ENCODE peak calls at places on chromosomes 16 and 17, in five cellular contexts. K is suprapubic skin, E is SK-N-SH, P is sigmoid colon, D is stomach. L is an unnamed sample.
A peak's percentile ranks its signal among the peaks of the same experiment; 100 is the strongest.

GRCh38 chr17:78611636-78612035 is 34.4 kb upstream of the DNAH17 start:
- DNase-seq in K (no peak), E (peak; percentile 12), P (peak; percentile 81), D (no peak), L (no peak)

GRCh38 chr17:71926746-71927398 is 193.9 kb upstream of the SOX9 start:
- DNase-seq in K (no peak), E (no peak), P (no peak), D (no peak), L (no peak)

GRCh38 chr16:58848662-58849002 is 114.5 kb upstream of the GOT2 start:
- DNase-seq in K (no peak), E (no peak), P (no peak), D (no peak), L (no peak)

GRCh38 chr17:82937411-82938371 is 97.9 kb upstream of the ZNF750 start:
- DNase-seq in K (peak; percentile 66), E (no peak), P (peak; percentile 45), D (peak; percentile 4), L (peak; percentile 6)

GRCh38 chr16:23324727-23325126 is 22.6 kb downstream of the SCNN1B start:
- DNase-seq in K (no peak), E (no peak), P (peak; percentile 73), D (peak; percentile 78), L (peak; percentile 94)

GRCh38 chr17:63191610-63192009 is 225.6 kb downstream of the TANC2 start:
- DNase-seq in K (no peak), E (no peak), P (no peak), D (no peak), L (peak; percentile 10)

GRCh38 chr17:82888583-82889495 is 49.0 kb upstream of the ZNF750 start:
- DNase-seq in K (no peak), E (peak; percentile 69), P (no peak), D (peak; percentile 92), L (no peak)

GRCh38 chr17:16818821-16819683 is 129.0 kb downstream of the CCDC144A start:
- DNase-seq in K (no peak), E (no peak), P (no peak), D (no peak), L (no peak)

GRCh38 chr17:54900457-54901229 is at the start of gene TOM1L1:
- DNase-seq in K (peak; percentile 80), E (peak; percentile 92), P (peak; percentile 77), D (peak; percentile 90), L (peak; percentile 89)

GRCh38 chr17:3529817-3530741 is 27.5 kb downstream of the TRPV3 start:
- DNase-seq in K (no peak), E (no peak), P (peak; percentile 64), D (no peak), L (no peak)

GRCh38 chr17:55818451-55819375 is 67.9 kb downstream of the PCTP start:
- DNase-seq in K (no peak), E (no peak), P (no peak), D (no peak), L (no peak)

GRCh38 chr17:36544049-36544319 is 735 bp upstream of the GGNBP2 start:
- DNase-seq in K (no peak), E (no peak), P (peak; percentile 70), D (peak; percentile 47), L (no peak)

GRCh38 chr17:36544320-36545092 is at the start of gene GGNBP2:
- DNase-seq in K (peak; percentile 97), E (peak; percentile 97), P (peak; percentile 95), D (peak; percentile 92), L (peak; percentile 93)

GRCh38 chr17:36545093-36545464 is 360 bp downstream of the GGNBP2 start:
- DNase-seq in K (no peak), E (no peak), P (no peak), D (no peak), L (no peak)

GRCh38 chr17:36546418-36547093 is 1.8 kb downstream of the GGNBP2 start:
- DNase-seq in K (no peak), E (no peak), P (no peak), D (no peak), L (no peak)

DNA sequence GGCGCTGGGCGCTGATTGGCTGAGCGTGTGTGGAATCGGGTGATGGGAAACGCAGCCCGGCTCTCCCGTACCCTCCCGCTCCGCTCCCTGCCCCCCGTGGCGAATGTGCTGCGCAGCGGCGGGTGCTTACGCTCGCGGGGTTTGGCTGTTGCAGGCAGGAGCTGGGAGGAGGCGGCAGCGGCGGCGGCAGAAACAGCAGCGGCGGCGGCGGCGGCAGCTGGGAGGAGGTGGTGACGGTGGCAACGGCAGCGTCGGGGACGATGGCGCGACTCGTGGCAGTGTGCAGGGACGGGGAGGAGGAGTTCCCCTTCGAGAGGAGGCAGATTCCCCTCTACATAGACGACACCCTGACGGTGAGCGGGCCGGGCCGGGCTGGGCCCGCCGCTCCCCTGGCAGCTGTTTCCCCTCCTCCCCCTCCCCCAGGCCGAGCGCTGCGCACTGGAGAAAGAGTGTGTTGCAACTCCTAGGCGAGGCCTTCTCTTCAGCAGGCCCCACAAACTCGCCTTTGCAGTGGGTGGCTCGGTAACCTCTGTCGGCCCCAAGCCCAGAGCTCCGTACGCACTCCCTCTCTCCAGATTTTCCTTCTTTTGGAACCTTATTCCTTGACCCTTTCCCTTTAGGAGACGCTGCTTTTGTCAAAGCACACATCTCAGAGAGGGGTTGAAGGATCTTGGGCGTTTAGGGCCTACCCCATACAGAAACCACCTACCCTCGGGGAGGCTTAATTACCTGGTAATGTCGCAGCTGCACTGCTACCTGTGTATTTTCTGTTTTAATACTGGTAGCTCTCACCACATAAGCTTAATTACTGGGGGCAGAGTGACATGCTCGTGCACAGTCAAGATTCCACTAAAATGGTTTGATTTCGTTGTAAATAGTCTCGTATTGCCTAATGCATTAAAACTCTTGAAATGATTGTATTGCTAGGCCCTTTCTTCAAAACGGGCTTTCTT is 1.0 kb downstream of the GGNBP2 start:
- DNase-seq in K (peak; percentile 98), E (peak; percentile 98), P (peak; percentile 99), D (peak; percentile 97), L (peak; percentile 98)
- TF ChIP-seq EP300 in K (no peak), E (peak; percentile 70), P (no peak), D (no peak), L (no peak)

GRCh38 chr16:81455006-81455405 is 10.4 kb downstream of the CMIP start:
- DNase-seq in K (no peak), E (no peak), P (no peak), D (no peak), L (no peak)

GRCh38 chr16:81456523-81457325 is 12.1 kb downstream of the CMIP start:
- DNase-seq in K (no peak), E (no peak), P (no peak), D (peak; percentile 44), L (peak; percentile 77)

GRCh38 chr16:81457326-81458133 is 12.9 kb downstream of the CMIP start:
- DNase-seq in K (no peak), E (no peak), P (no peak), D (no peak), L (no peak)

GRCh38 chr16:81454044-81454443 is 9.4 kb downstream of the CMIP start:
- DNase-seq in K (no peak), E (no peak), P (no peak), D (no peak), L (no peak)

DNA sequence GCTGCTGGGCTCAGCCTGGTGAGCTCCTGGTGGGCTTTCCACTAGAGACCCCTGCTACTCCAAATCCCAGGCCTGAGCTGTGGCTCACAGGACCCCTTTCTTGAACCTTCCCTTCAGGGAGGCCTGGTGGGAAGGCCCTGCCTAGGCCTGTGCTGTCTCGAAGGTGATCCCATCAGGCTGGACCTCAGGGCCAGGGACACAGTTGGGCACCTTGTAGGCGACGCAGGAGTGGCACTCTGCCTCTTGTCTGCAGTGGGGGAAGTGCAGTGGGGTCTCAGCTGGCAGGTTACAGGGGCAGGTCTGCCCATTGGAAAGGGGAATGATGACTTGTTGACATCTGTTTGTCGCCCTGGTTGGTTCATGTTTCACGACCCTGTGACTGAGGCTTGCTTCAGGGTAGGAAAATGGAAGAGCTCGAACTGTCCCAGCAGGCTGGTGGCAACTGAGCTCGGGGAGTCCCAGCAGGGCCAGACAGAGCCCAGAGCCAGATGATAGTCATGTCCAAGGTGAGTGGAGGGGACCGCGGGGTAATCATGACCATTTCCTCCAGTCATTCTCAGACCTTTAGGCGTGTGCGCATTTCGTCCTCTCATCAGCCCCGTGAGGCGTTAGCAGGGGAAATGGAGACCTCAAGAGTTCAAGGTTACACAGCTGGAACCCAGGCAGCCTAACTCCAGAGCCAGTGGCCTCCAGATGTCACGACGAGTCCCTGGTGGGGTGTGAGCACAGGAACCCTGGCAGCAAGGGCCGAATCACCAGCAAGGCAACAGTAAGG is 11.3 kb downstream of the CMIP start:
- DNase-seq in K (no peak), E (no peak), P (no peak), D (no peak), L (no peak)
- H3K27ac ChIP-seq in K (no peak overlapping the region), E (no peak overlapping the region), P (no peak overlapping the region), D (no peak overlapping the region), L (peak overlapping the region; percentile 72)

GRCh38 chr17:42407289-42407836 is 15.7 kb downstream of the CAVIN1 start:
- DNase-seq in K (peak; percentile 90), E (peak; percentile 86), P (peak; percentile 95), D (peak; percentile 93), L (peak; percentile 86)

GRCh38 chr17:42408076-42408475 is 15.0 kb downstream of the CAVIN1 start:
- DNase-seq in K (no peak), E (no peak), P (no peak), D (no peak), L (no peak)

GRCh38 chr17:42411905-42412679 is 11.0 kb downstream of the CAVIN1 start:
- DNase-seq in K (no peak), E (no peak), P (no peak), D (no peak), L (no peak)

GRCh38 chr17:42411321-42411820 is 11.7 kb downstream of the CAVIN1 start:
- DNase-seq in K (no peak), E (no peak), P (no peak), D (no peak), L (no peak)

GRCh38 chr17:42409467-42410351 is 13.3 kb downstream of the CAVIN1 start:
- DNase-seq in K (peak; percentile 92), E (no peak), P (peak; percentile 94), D (peak; percentile 40), L (peak; percentile 49)
- TF ChIP-seq POLR2AphosphoS5 in K (peak; percentile 66), E (no peak), P (no peak), D (peak; percentile 42), L (peak; percentile 32)

GRCh38 chr16:12096162-12096781 is 119.7 kb downstream of the SNX29 start:
- DNase-seq in K (no peak), E (no peak), P (no peak), D (no peak), L (no peak)

GRCh38 chr16:12098429-12099310 is 122.1 kb downstream of the SNX29 start:
- DNase-seq in K (no peak), E (no peak), P (no peak), D (no peak), L (no peak)

GRCh38 chr16:12099451-12100123 is 123.1 kb downstream of the SNX29 start:
- DNase-seq in K (no peak), E (no peak), P (no peak), D (no peak), L (no peak)

GRCh38 chr16:12096828-12097522 is 120.4 kb downstream of the SNX29 start:
- DNase-seq in K (no peak), E (no peak), P (no peak), D (no peak), L (no peak)

GRCh38 chr16:12097523-12098428 is 121.2 kb downstream of the SNX29 start:
- DNase-seq in K (no peak), E (no peak), P (peak; percentile 76), D (no peak), L (peak; percentile 13)
- TF ChIP-seq EP300 in K (no peak), E (no peak), P (no peak), D (no peak), L (no peak)

GRCh38 chr16:568401-569258 is 1.1 kb upstream of the PIGQ start:
- DNase-seq in K (no peak), E (no peak), P (no peak), D (peak; percentile 52), L (peak; percentile 68)
- H3K27ac ChIP-seq in K (peak overlapping the region; percentile 74), E (peak overlapping the region; percentile 90), P (peak overlapping the region; percentile 83), D (peak overlapping the region; percentile 66), L (peak overlapping the region; percentile 80)

GRCh38 chr17:6047966-6048365 is 22.2 kb upstream of the WSCD1 start:
- DNase-seq in K (no peak), E (no peak), P (no peak), D (no peak), L (no peak)
- TF ChIP-seq POLR2AphosphoS5 in K (no peak), E (no peak), P (no peak), D (no peak), L (no peak)

L was measured in transverse colon.